ENCODE peak calls at places on chromosomes 4 and X, in five cellular contexts. One of them, this sample, is unnamed.
A peak's percentile ranks its signal among the peaks of the same experiment; 100 is the strongest.

GRCh38 chr4:107831140-107831539 is 6.4 kb downstream of the SGMS2 start:
- DNase-seq in H54: no peak
- DNase-seq in breast epithelium: no peak
- DNase-seq in K562: no peak
- DNase-seq in body of pancreas: no peak
- DNase-seq in this sample: no peak

GRCh38 chrX:108437789-108438623 is at the start of gene COL4A6:
- DNase-seq in body of pancreas: peak; percentile 20
- DNase-seq in breast epithelium: no peak
- DNase-seq in H54: peak; percentile 1
- DNase-seq in K562: peak; percentile 15
- DNase-seq in this sample: no peak

GRCh38 chrX:123357941-123358340 is 173.9 kb downstream of the GRIA3 start:
- DNase-seq in breast epithelium: no peak
- DNase-seq in H54: no peak
- DNase-seq in K562: no peak
- DNase-seq in body of pancreas: no peak
- DNase-seq in this sample: no peak

GRCh38 chr4:2251795-2252529 is 9.9 kb downstream of the MXD4 start:
- DNase-seq in K562: no peak
- DNase-seq in breast epithelium: no peak
- DNase-seq in body of pancreas: peak; percentile 3
- DNase-seq in H54: no peak
- DNase-seq in this sample: peak; percentile 23

GRCh38 chrX:120774611-120775010 is 101.1 kb downstream of the CT47B1 start:
- DNase-seq in K562: no peak
- DNase-seq in body of pancreas: no peak
- DNase-seq in H54: no peak
- DNase-seq in breast epithelium: no peak
- DNase-seq in this sample: no peak

GRCh38 chr4:123235431-123235830 is 161.2 kb upstream of the SPRY1 start:
- DNase-seq in body of pancreas: no peak
- DNase-seq in K562: no peak
- DNase-seq in breast epithelium: no peak
- DNase-seq in H54: no peak
- DNase-seq in this sample: no peak

GRCh38 chr4:37531156-37531555 is 155.0 kb downstream of the RELL1 start:
- DNase-seq in H54: no peak
- DNase-seq in body of pancreas: no peak
- DNase-seq in breast epithelium: no peak
- DNase-seq in K562: no peak
- DNase-seq in this sample: no peak

GRCh38 chr4:125551451-125551850 is 236.7 kb downstream of the FAT4 start:
- DNase-seq in body of pancreas: no peak
- DNase-seq in K562: no peak
- DNase-seq in breast epithelium: no peak
- DNase-seq in H54: no peak
- DNase-seq in this sample: no peak

GRCh38 chr4:106266201-106266600 is 49.8 kb downstream of the TBCK start:
- DNase-seq in breast epithelium: no peak
- DNase-seq in K562: peak; percentile 44
- DNase-seq in H54: no peak
- DNase-seq in body of pancreas: no peak
- DNase-seq in this sample: no peak

GRCh38 chr4:122746485-122746965 is 14.0 kb downstream of the BBS12 start:
- DNase-seq in H54: no peak
- DNase-seq in breast epithelium: no peak
- DNase-seq in K562: no peak
- DNase-seq in body of pancreas: no peak
- DNase-seq in this sample: no peak

GRCh38 chr4:60744767-60745166 is 455.4 kb upstream of the ADGRL3 start:
- DNase-seq in H54: no peak
- DNase-seq in K562: no peak
- DNase-seq in breast epithelium: no peak
- DNase-seq in body of pancreas: no peak
- DNase-seq in this sample: no peak
- TF ChIP-seq POLR2A in H54: no peak
- TF ChIP-seq POLR2A in K562: no peak
- TF ChIP-seq POLR2A in breast epithelium: no peak
- TF ChIP-seq POLR2A in body of pancreas: no peak
- TF ChIP-seq POLR2A in this sample: no peak

GRCh38 chrX:103686199-103687072 is at the start of gene MORF4L2:
- DNase-seq in K562: peak; percentile 94
- DNase-seq in breast epithelium: peak; percentile 98
- DNase-seq in H54: peak; percentile 49
- DNase-seq in body of pancreas: peak; percentile 90
- DNase-seq in this sample: peak; percentile 89
- TF ChIP-seq POLR2A in K562: peak; percentile 94
- TF ChIP-seq POLR2A in breast epithelium: peak; percentile 89
- TF ChIP-seq POLR2A in H54: peak; percentile 86
- TF ChIP-seq POLR2A in body of pancreas: peak; percentile 97
- TF ChIP-seq POLR2A in this sample: peak; percentile 95

DNA sequence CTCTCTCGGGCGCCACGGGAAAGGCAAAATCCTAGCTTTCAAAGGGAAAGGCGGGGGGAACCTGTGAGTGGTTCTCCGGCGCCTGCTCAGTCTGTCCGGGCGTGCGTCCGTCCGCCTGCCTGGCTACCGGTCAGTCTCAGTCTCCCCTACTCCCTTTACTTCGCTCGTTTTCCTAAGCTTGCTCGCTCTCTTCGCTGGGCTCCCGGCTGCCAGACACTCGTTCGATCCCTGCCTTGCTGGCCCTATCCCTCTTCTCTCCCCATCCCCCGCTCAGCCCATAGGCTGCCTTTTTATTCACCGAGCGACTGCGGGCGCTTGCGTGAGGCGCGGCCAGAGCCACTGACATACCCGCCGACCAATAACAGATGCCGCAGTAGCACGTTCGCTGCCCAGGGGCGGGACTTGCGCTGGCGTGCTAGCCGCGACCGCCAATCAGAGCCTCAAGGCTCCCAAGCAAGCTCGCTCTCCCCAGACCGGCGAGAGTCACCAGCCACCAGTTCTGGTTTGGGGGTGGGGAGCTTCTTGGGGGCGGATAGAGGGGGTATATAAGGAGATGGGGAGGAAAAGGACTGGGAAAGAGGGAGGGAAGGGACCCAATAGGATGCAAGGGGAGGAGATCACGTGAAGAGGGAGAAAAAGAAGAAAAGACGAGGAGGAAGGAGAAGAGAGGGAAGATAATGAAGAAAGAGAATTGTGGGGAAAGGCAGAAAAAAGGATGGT is 30.0 kb downstream of the ARHGEF9 start:
- DNase-seq in H54: peak; percentile 68
- DNase-seq in body of pancreas: peak; percentile 93
- DNase-seq in breast epithelium: peak; percentile 91
- DNase-seq in K562: peak; percentile 22
- DNase-seq in this sample: peak; percentile 92
- TF ChIP-seq POLR2A in H54: peak; percentile 75
- TF ChIP-seq POLR2A in body of pancreas: peak; percentile 88
- TF ChIP-seq POLR2A in breast epithelium: no peak
- TF ChIP-seq POLR2A in K562: no peak
- TF ChIP-seq POLR2A in this sample: no peak

GRCh38 chr4:169070895-169071218 is 60.8 kb upstream of the CBR4 start:
- DNase-seq in body of pancreas: peak; percentile 70
- DNase-seq in K562: peak; percentile 7
- DNase-seq in breast epithelium: peak; percentile 71
- DNase-seq in H54: no peak
- DNase-seq in this sample: peak; percentile 72
- TF ChIP-seq POLR2A in body of pancreas: no peak
- TF ChIP-seq POLR2A in K562: no peak
- TF ChIP-seq POLR2A in breast epithelium: no peak
- TF ChIP-seq POLR2A in H54: no peak
- TF ChIP-seq POLR2A in this sample: no peak

GRCh38 chr4:140095694-140096482 is 58.1 kb downstream of the MAML3 start:
- DNase-seq in body of pancreas: no peak
- DNase-seq in K562: peak; percentile 38
- DNase-seq in breast epithelium: no peak
- DNase-seq in H54: no peak
- DNase-seq in this sample: no peak
- TF ChIP-seq POLR2A in body of pancreas: no peak
- TF ChIP-seq POLR2A in K562: no peak
- TF ChIP-seq POLR2A in breast epithelium: no peak
- TF ChIP-seq POLR2A in H54: no peak
- TF ChIP-seq POLR2A in this sample: no peak

GRCh38 chr4:82358773-82359324 is 14.9 kb downstream of the HNRNPD start:
- DNase-seq in breast epithelium: no peak
- DNase-seq in K562: no peak
- DNase-seq in H54: no peak
- DNase-seq in body of pancreas: no peak
- DNase-seq in this sample: no peak

GRCh38 chr4:82357640-82358039 is 16.2 kb downstream of the HNRNPD start:
- DNase-seq in body of pancreas: no peak
- DNase-seq in H54: no peak
- DNase-seq in K562: no peak
- DNase-seq in breast epithelium: no peak
- DNase-seq in this sample: no peak

GRCh38 chr4:82352825-82353370 is 20.9 kb downstream of the HNRNPD start:
- DNase-seq in breast epithelium: no peak
- DNase-seq in K562: no peak
- DNase-seq in H54: no peak
- DNase-seq in body of pancreas: no peak
- DNase-seq in this sample: no peak

GRCh38 chr4:82352118-82352824 is 21.5 kb downstream of the HNRNPD start:
- DNase-seq in breast epithelium: no peak
- DNase-seq in H54: no peak
- DNase-seq in body of pancreas: no peak
- DNase-seq in K562: no peak
- DNase-seq in this sample: no peak

DNA sequence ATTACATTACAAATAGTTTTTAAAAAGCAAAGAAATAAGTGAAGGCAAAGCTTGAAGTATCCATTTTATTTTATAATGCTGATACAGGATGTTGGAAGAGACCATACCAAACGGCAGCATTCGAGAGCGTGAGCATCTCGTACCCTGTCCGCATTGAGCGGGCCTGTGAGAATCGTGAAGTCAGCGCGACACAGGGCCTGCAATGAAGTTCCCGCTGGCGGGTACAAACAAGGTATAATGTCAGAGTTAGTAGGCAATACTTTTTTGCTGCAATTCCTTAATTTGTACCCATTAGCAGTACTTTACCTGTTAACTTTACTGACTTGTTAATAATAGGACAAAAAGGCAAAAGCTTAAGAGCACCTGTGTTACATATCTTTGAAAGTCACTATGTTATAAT is 19.0 kb downstream of the HNRNPD start:
- DNase-seq in K562: no peak
- DNase-seq in breast epithelium: no peak
- DNase-seq in H54: no peak
- DNase-seq in body of pancreas: no peak
- DNase-seq in this sample: no peak
- TF ChIP-seq POLR2A in K562: no peak
- TF ChIP-seq POLR2A in breast epithelium: no peak
- TF ChIP-seq POLR2A in H54: no peak
- TF ChIP-seq POLR2A in body of pancreas: no peak
- TF ChIP-seq POLR2A in this sample: no peak